ENCODE peak calls at places on chromosomes 11 and 22, in eight cellular contexts. N is right cardiac atrium; E is stomach; D is H9; H is naive thymus-derived CD4-positive, alpha-beta T cell; X is body of pancreas; C is kidney; G is pancreas. R is an unnamed sample. For H3K4me1 and H3K9me3, the result is how much of the 10 kb centered on the place peaks cover.

GRCh38 chr11:17457361-17458104 is 19.1 kb downstream of the ABCC8 start:
- DNase-seq in N (no peak), E (no peak), D (no peak), H (no peak), X (no peak), C (no peak), G (no peak), R (no peak)

GRCh38 chr11:46237248-46238077 is 40.0 kb upstream of the CREB3L1 start:
- DNase-seq in N (peak), E (peak), D (peak), H (peak), X (peak), C (peak), G (peak), R (no peak)

GRCh38 chr11:72003776-72004171 is 5.1 kb downstream of the IL18BP start:
- DNase-seq in N (no peak), E (no peak), D (peak), H (no peak), X (no peak), C (peak), G (peak), R (no peak)

GRCh38 chr22:27124336-27125023 is 467.1 kb downstream of the MIAT start:
- DNase-seq in N (peak), E (no peak), D (no peak), H (no peak), X (no peak), C (no peak), G (no peak), R (no peak)

GRCh38 chr11:119896387-119897045 is 167.5 kb upstream of the NECTIN1 start:
- DNase-seq in N (no peak), E (no peak), D (no peak), H (no peak), X (no peak), C (no peak), G (no peak), R (no peak)

GRCh38 chr11:12707500-12707880 is 33.3 kb downstream of the TEAD1 start:
- DNase-seq in N (no peak), E (no peak), D (no peak), H (no peak), X (no peak), C (no peak), G (no peak), R (no peak)

GRCh38 chr11:119062779-119063178 is 4.8 kb upstream of the VPS11 start:
- DNase-seq in N (peak), E (peak), D (no peak), H (no peak), X (peak), C (no peak), G (no peak), R (no peak)

GRCh38 chr11:12269104-12269441 is 108.3 kb upstream of the PARVA start:
- DNase-seq in N (peak), E (peak), D (no peak), H (no peak), X (peak), C (peak), G (no peak), R (no peak)

GRCh38 chr11:119421351-119421750 is 1.6 kb downstream of the THY1 start:
- DNase-seq in N (no peak), E (no peak), D (no peak), H (no peak), X (no peak), C (no peak), G (no peak), R (no peak)

GRCh38 chr11:64181506-64182411 is 4.2 kb upstream of the STIP1 start:
- DNase-seq in N (peak), E (peak), D (peak), H (no peak), X (peak), C (peak), G (peak), R (no peak)

GRCh38 chr11:64179221-64179620 is 6.8 kb upstream of the STIP1 start:
- DNase-seq in N (no peak), E (no peak), D (no peak), H (no peak), X (no peak), C (no peak), G (no peak), R (no peak)

GRCh38 chr11:64183890-64184289 is 2.1 kb upstream of the STIP1 start:
- DNase-seq in N (no peak), E (no peak), D (no peak), H (no peak), X (no peak), C (no peak), G (no peak), R (no peak)

GRCh38 chr11:64178203-64178602 is 7.8 kb upstream of the STIP1 start:
- DNase-seq in N (no peak), E (no peak), D (no peak), H (no peak), X (no peak), C (no peak), G (no peak), R (no peak)

DNA sequence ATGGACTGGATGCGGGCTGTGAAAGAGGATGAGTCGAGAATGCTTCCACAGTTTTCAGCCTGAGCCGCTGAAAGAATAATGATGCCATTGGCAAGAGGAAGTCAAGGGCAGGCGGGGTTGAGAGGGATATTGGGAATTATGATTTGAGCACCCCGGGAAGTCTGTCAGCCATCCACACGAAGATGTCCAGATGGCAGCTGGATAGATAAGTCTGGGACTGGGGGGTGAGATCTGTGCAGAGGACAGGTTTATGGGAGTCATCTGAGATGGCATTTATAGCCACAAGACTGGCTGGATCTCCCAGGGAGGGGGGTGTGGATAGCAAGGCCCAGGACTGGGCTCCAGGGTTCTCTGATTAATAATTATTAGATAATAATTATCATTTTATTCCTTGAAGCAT is 5.1 kb upstream of the STIP1 start:
- DNase-seq in N (no peak), E (no peak), D (no peak), H (no peak), X (no peak), C (no peak), G (no peak), R (no peak)
- H3K4me1 ChIP-seq in N (under half), E (under half), D (under half), H (under half), X (half or more), C (under half), G (under half), R (under half)

GRCh38 chr22:45225732-45226560 is 14.7 kb downstream of the KIAA0930 start:
- DNase-seq in N (peak), E (no peak), D (peak), H (no peak), X (no peak), C (no peak), G (no peak), R (no peak)
- H3K27ac ChIP-seq in N (no peak), E (peak), D (no peak), H (no peak), X (peak), C (no peak), G (no peak), R (no peak)

GRCh38 chr11:74866557-74866956 is 82.3 kb downstream of the XRRA1 start:
- DNase-seq in N (no peak), E (no peak), D (no peak), H (no peak), X (no peak), C (no peak), G (no peak), R (no peak)

GRCh38 chr11:74870485-74870884 is 78.4 kb downstream of the XRRA1 start:
- DNase-seq in N (no peak), E (no peak), D (no peak), H (no peak), X (no peak), C (no peak), G (no peak), R (no peak)

GRCh38 chr11:74871037-74871436 is 77.9 kb downstream of the XRRA1 start:
- DNase-seq in N (no peak), E (no peak), D (no peak), H (no peak), X (no peak), C (no peak), G (no peak), R (no peak)
- H3K9me3 ChIP-seq in N (under half), E (half or more), D (under half), H (under half), X (under half), C (under half), G (under half), R (under half)

GRCh38 chr22:37559901-37560681 is at the start of gene CDC42EP1:
- DNase-seq in N (peak), E (peak), D (peak), H (no peak), X (peak), C (peak), G (peak), R (no peak)

GRCh38 chr22:37562049-37562784 is 1.9 kb downstream of the CDC42EP1 start:
- DNase-seq in N (no peak), E (no peak), D (no peak), H (no peak), X (peak), C (no peak), G (no peak), R (no peak)

GRCh38 chr22:37561209-37562048 is 1.1 kb downstream of the CDC42EP1 start:
- DNase-seq in N (peak), E (peak), D (peak), H (peak), X (peak), C (peak), G (peak), R (no peak)

GRCh38 chr22:37559521-37559900 is 769 bp upstream of the CDC42EP1 start:
- DNase-seq in N (no peak), E (no peak), D (peak), H (no peak), X (no peak), C (no peak), G (no peak), R (no peak)

DNA sequence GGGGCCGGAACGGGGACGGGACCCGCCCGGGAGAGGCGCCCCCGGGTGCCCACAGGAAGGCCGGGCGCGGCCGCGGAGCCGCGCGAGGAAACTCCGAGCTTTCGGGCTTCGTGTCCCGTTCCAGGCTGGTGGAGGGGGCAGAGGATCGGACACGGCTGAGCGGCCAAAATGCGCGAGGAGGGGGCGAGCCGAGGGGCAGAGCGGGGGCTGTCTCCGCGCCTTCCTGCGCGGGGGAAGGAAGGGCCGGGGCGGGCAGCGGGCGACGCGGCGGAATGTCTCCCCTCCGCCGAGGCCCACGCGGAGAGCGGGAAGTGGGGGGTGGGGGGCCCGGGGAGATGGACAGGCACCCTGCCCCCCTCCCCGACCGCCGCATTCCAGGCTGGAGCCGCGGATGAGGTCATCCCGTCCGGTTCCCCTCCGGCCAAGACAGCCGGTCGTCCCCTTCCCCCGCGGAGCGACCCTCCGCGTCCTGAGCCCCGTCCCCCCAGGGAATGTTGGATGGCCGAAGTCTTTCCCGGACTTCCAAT is 465 bp downstream of the CDC42EP1 start:
- DNase-seq in N (peak), E (no peak), D (peak), H (peak), X (peak), C (peak), G (peak), R (no peak)
- H3K4me1 ChIP-seq in N (under half), E (half or more), D (under half), H (under half), X (half or more), C (under half), G (half or more), R (under half)

GRCh38 chr22:22060200-22061084 is 77.9 kb upstream of the TOP3B start:
- DNase-seq in N (peak), E (no peak), D (peak), H (no peak), X (peak), C (no peak), G (peak), R (peak)
- H3K27ac ChIP-seq in N (no peak), E (no peak), D (no peak), H (no peak), X (peak), C (no peak), G (no peak), R (no peak)

GRCh38 chr22:47345025-47345424 is 582.6 kb downstream of the TBC1D22A start:
- DNase-seq in N (no peak), E (no peak), D (no peak), H (no peak), X (no peak), C (no peak), G (no peak), R (no peak)

GRCh38 chr22:47342446-47342845 is 580.0 kb downstream of the TBC1D22A start:
- DNase-seq in N (no peak), E (no peak), D (no peak), H (no peak), X (no peak), C (no peak), G (no peak), R (no peak)

GRCh38 chr22:47344414-47344813 is 582.0 kb downstream of the TBC1D22A start:
- DNase-seq in N (no peak), E (no peak), D (no peak), H (no peak), X (no peak), C (no peak), G (no peak), R (no peak)

GRCh38 chr22:47341464-47341863 is 579.0 kb downstream of the TBC1D22A start:
- DNase-seq in N (no peak), E (no peak), D (no peak), H (no peak), X (no peak), C (no peak), G (no peak), R (no peak)

DNA sequence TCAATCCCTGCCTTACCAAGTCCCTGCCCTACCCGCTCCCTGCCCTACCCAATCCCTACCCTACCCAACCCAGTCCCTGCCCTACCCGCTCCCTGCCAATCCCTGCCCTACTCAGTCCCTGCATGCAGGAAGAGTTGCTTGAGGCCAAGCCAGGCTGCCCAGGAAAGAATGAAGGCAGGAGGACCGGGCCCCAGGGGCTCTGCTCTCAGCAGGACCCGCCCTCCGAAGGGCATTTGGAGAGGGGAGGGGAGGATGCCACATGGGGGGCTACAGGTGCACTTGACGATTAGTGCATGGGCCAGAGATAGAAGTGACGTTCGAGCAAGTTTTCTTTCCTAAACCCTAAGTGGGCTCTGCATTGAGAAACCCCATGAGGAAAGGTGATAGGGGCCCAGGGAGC is 581.2 kb downstream of the TBC1D22A start:
- DNase-seq in N (no peak), E (no peak), D (no peak), H (no peak), X (no peak), C (no peak), G (no peak), R (no peak)
- H3K9me3 ChIP-seq in N (under half), E (under half), D (half or more), H (under half), X (under half), C (under half), G (under half), R (under half)

DNA sequence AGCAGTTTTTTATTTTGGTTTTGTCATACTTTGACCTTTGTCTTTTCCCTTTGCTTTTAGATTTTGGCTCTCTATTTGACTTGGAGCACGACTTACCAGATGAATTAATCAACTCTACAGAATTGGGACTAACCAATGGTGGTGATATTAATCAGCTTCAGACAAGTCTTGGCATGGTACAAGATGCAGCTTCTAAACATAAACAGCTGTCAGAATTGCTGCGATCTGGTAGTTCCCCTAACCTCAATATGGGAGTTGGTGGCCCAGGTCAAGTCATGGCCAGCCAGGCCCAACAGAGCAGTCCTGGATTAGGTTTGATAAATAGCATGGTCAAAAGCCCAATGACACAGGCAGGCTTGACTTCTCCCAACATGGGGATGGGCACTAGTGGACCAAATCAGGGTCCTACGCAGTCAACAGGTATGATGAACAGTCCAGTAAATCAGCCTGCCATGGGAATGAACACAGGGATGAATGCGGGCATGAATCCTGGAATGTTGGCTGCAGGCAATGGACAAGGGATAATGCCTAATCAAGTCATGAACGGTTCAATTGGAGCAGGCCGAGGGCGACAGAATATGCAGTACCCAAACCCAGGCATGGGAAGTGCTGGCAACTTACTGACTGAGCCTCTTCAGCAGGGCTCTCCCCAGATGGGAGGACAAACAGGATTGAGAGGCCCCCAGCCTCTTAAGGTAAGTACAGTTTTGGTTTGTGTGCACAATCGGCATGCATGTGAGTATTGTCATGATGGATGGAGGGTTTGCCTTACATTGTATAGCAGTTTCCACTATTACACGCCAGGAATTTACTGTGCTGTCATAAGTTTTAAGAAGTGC is 25.0 kb downstream of the EP300 start:
- DNase-seq in N (no peak), E (no peak), D (no peak), H (no peak), X (no peak), C (no peak), G (no peak), R (no peak)
- H3K4me1 ChIP-seq in N (under half), E (under half), D (under half), H (under half), X (under half), C (under half), G (under half), R (under half)

GRCh38 chr11:100791873-100792272 is 104.8 kb downstream of the ARHGAP42 start:
- DNase-seq in N (no peak), E (no peak), D (peak), H (no peak), X (no peak), C (no peak), G (no peak), R (no peak)
- H3K27ac ChIP-seq in N (no peak), E (no peak), D (peak), H (no peak), X (no peak), C (no peak), G (no peak), R (no peak)

GRCh38 chr22:42315392-42315756 is 44.9 kb upstream of the TCF20 start:
- DNase-seq in N (no peak), E (no peak), D (no peak), H (no peak), X (no peak), C (no peak), G (no peak), R (no peak)

GRCh38 chr22:42314709-42315391 is 44.4 kb upstream of the TCF20 start:
- DNase-seq in N (no peak), E (no peak), D (no peak), H (peak), X (no peak), C (no peak), G (no peak), R (no peak)

GRCh38 chr22:42316988-42317387 is 46.5 kb upstream of the TCF20 start:
- DNase-seq in N (peak), E (peak), D (no peak), H (no peak), X (no peak), C (no peak), G (no peak), R (no peak)

GRCh38 chr22:42313204-42313603 is 42.8 kb upstream of the TCF20 start:
- DNase-seq in N (no peak), E (no peak), D (no peak), H (no peak), X (no peak), C (no peak), G (no peak), R (no peak)

DNA sequence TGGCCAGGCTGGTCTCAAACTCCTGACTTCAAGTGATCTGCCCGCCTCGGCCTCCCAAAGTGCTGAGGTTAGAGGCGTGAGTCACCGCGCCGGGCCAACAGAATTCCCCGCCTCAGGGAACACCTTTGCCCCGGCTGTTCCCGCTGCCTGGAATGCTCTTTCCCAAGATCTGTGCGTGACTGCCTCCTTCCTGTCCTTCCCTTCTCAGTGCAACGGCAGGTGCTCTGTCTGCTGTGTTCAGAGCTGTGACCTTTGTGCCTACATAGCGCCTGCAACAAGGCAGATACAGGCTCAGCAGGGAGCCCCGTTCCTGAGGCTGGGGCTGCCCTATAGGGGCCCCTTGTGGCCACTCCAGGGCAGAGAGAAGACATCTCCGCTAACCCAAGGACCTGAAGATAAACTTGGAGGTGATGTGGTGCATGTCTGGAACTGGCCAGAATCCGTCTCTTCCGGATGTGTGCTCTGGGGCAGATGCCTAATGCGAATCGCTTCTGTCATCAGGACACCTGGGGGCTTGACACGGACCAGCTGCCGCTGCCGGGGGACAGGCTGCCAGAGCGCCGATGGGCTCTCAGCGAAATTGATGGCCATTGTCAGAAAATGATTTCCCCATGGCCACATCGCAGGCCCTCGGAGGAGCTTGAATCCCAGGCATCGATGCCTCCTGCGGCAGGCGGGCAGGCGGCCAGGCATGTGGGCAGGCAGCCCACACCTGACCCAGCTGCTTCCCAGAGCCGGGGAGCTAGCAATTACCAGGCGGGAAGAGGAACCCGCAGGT is 43.5 kb upstream of the TCF20 start:
- DNase-seq in N (no peak), E (peak), D (peak), H (peak), X (peak), C (no peak), G (peak), R (peak)
- H3K9me3 ChIP-seq in N (under half), E (under half), D (under half), H (under half), X (under half), C (under half), G (under half), R (under half)

R was measured in iPS DF 6.9.